ENCODE peak calls at places on chromosomes 13 and 19, in six cellular contexts. T is endothelial cell of umbilical vein; R is suprapubic skin; B is left ventricle myocardium inferior; N is stimulated activated CD4-positive, alpha-beta T cell treated with anti-CD3 and anti-CD28 coated beads, Interleukin-1b, Interleukin-23, amount 100 ng/mL, for 1 hour; E is activated naive CD4-positive, alpha-beta T cell. W is an unnamed sample.

GRCh38 chr13:98083507-98083906 is 59.4 kb upstream of the FARP1 start:
- DNase-seq in R (no peak), N (no peak), B (no peak), T (no peak), E (no peak), W (no peak)

GRCh38 chr13:34731486-34731885 is 210.6 kb upstream of the NBEA start:
- DNase-seq in N (no peak), R (no peak), E (no peak), B (no peak), T (no peak), W (no peak)

GRCh38 chr13:108609353-108609752 is 20.1 kb upstream of the MYO16 start:
- DNase-seq in T (no peak), R (no peak), E (no peak), B (no peak), N (no peak), W (no peak)

GRCh38 chr19:56933014-56933705 is 92.6 kb upstream of the PEG3 start:
- DNase-seq in B (no peak), N (no peak), R (no peak), E (no peak), T (no peak), W (no peak)

GRCh38 chr19:10517361-10517759 is at the start of gene S1PR5:
- DNase-seq in N (no peak), T (no peak), R (no peak), B (no peak), E (no peak), W (no peak)

GRCh38 chr19:17802137-17802858 is 7.4 kb downstream of the B3GNT3 start:
- DNase-seq in E (no peak), B (no peak), R (no peak), T (no peak), N (no peak), W (no peak)

GRCh38 chr13:45512148-45512498 is 47.4 kb downstream of the COG3 start:
- DNase-seq in E (no peak), B (no peak), R (no peak), T (peak; percentile 21), N (no peak), W (no peak)

GRCh38 chr19:38685666-38686529 is 38.4 kb downstream of the ACTN4 start:
- DNase-seq in T (peak; percentile 92), N (no peak), B (no peak), E (no peak), R (peak; percentile 53), W (no peak)

GRCh38 chr19:1410789-1411188 is 3.4 kb downstream of the DAZAP1 start:
- DNase-seq in E (no peak), T (no peak), B (no peak), R (no peak), N (no peak), W (no peak)

GRCh38 chr13:104593693-104594092 is 1527.5 kb upstream of the SLC10A2 start:
- DNase-seq in E (no peak), R (no peak), B (no peak), T (no peak), N (no peak), W (no peak)

GRCh38 chr13:97445504-97446187 is 11.7 kb downstream of the RAP2A start:
- DNase-seq in B (no peak), N (no peak), T (no peak), E (no peak), R (no peak), W (no peak)

GRCh38 chr19:47609885-47610545 is 1.1 kb downstream of the BICRA start:
- DNase-seq in E (peak; percentile 11), B (peak; percentile 45), T (peak; percentile 25), N (peak; percentile 17), R (no peak), W (no peak)

GRCh38 chr13:38590230-38590629 is 96.6 kb upstream of the FREM2 start:
- DNase-seq in B (no peak), T (no peak), N (no peak), E (no peak), R (no peak), W (no peak)